ENCODE peak calls at places on chromosome 19, in seven cellular contexts. G is IMR-90, W is foreskin keratinocyte, U is upper lobe of left lung, H is gastrocnemius medialis, O is esophagus muscularis mucosa, Y is kidney. L is an unnamed sample.

GRCh38 chr19:33194884-33195710 is 967 bp downstream of the LRP3 start:
- DNase-seq in G (peak; percentile 48), W (no peak), U (no peak), H (no peak), O (no peak), Y (peak; percentile 79), L (no peak)

GRCh38 chr19:7482584-7483439 is 6.0 kb downstream of the PEX11G start:
- DNase-seq in G (no peak), W (peak; percentile 74), U (peak; percentile 55), H (no peak), O (no peak), Y (no peak), L (no peak)

GRCh38 chr19:33569822-33570221 is 48.2 kb upstream of the PEPD start:
- DNase-seq in G (no peak), W (no peak), U (no peak), H (no peak), O (no peak), Y (no peak), L (no peak)

GRCh38 chr19:54389556-54389955 is 24.8 kb upstream of the LAIR1 start:
- DNase-seq in G (no peak), W (no peak), U (no peak), H (no peak), O (no peak), Y (no peak), L (no peak)

GRCh38 chr19:32550666-32551065 is 30.3 kb upstream of the PDCD5 start:
- DNase-seq in G (no peak), W (no peak), U (no peak), H (no peak), O (no peak), Y (no peak), L (no peak)

GRCh38 chr19:8240274-8241229 is 31.4 kb downstream of the CERS4 start:
- DNase-seq in G (peak; percentile 94), W (peak; percentile 69), U (peak; percentile 95), H (peak; percentile 72), O (peak; percentile 95), Y (peak; percentile 95), L (peak; percentile 87)

GRCh38 chr19:10388957-10389356 is 8.6 kb upstream of the TYK2 start:
- DNase-seq in G (peak; percentile 71), W (peak; percentile 57), U (peak; percentile 88), H (peak; percentile 77), O (peak; percentile 97), Y (peak; percentile 91), L (peak; percentile 91)

GRCh38 chr19:6753178-6754031 is 13.8 kb downstream of the SH2D3A start:
- DNase-seq in G (peak; percentile 15), W (peak; percentile 81), U (peak; percentile 87), H (peak; percentile 87), O (peak; percentile 96), Y (peak; percentile 95), L (peak; percentile 92)

GRCh38 chr19:37551123-37551993 is 43.2 kb downstream of the ZNF571 start:
- DNase-seq in G (peak; percentile 44), W (peak; percentile 75), U (no peak), H (no peak), O (no peak), Y (no peak), L (peak; percentile 55)

GRCh38 chr19:7888145-7888825 is at the start of gene LRRC8E:
- DNase-seq in G (peak; percentile 55), W (no peak), U (peak; percentile 79), H (no peak), O (no peak), Y (peak; percentile 89), L (no peak)

GRCh38 chr19:33402421-33403220 is 29.1 kb downstream of the CEBPG start:
- DNase-seq in G (no peak), W (no peak), U (no peak), H (no peak), O (no peak), Y (peak; percentile 62), L (no peak)

GRCh38 chr19:11578342-11579142 is 1.1 kb upstream of the ACP5 start:
- DNase-seq in G (no peak), W (no peak), U (peak; percentile 86), H (peak; percentile 48), O (no peak), Y (peak; percentile 80), L (peak; percentile 73)

GRCh38 chr19:35030257-35031071 is at the start of gene SCN1B:
- DNase-seq in G (peak; percentile 55), W (peak; percentile 37), U (peak; percentile 62), H (peak; percentile 80), O (no peak), Y (peak; percentile 88), L (peak; percentile 59)

GRCh38 chr19:50897191-50897607 is 14.0 kb downstream of the KLK4 start:
- DNase-seq in G (no peak), W (no peak), U (no peak), H (no peak), O (no peak), Y (no peak), L (no peak)

GRCh38 chr19:19546751-19547162 is 8.7 kb downstream of the CILP2 start:
- DNase-seq in G (no peak), W (no peak), U (no peak), H (no peak), O (no peak), Y (peak; percentile 66), L (no peak)

GRCh38 chr19:21838646-21839045 is 2.7 kb upstream of the ZNF43 start:
- DNase-seq in G (peak; percentile 65), W (no peak), U (no peak), H (no peak), O (no peak), Y (no peak), L (no peak)

GRCh38 chr19:58439576-58440554 is at the start of gene ZNF132:
- DNase-seq in G (peak; percentile 100), W (peak; percentile 99), U (peak; percentile 99), H (peak; percentile 98), O (peak; percentile 99), Y (peak; percentile 99), L (peak; percentile 92)

GRCh38 chr19:540867-541637 is 2.8 kb upstream of the GZMM start:
- DNase-seq in G (no peak), W (no peak), U (no peak), H (no peak), O (no peak), Y (peak; percentile 73), L (no peak)

GRCh38 chr19:55305491-55305890 is 19.6 kb downstream of the TMEM150B start:
- DNase-seq in G (no peak), W (no peak), U (peak; percentile 39), H (peak; percentile 38), O (no peak), Y (no peak), L (peak; percentile 63)

GRCh38 chr19:28932446-28932845 is 280.5 kb downstream of the UQCRFS1 start:
- DNase-seq in G (no peak), W (no peak), U (no peak), H (no peak), O (no peak), Y (no peak), L (no peak)

GRCh38 chr19:51644636-51645271 is 1.9 kb downstream of the SIGLEC14 start:
- DNase-seq in G (no peak), W (no peak), U (no peak), H (no peak), O (no peak), Y (no peak), L (no peak)

GRCh38 chr19:51546650-51547396 is 15.4 kb upstream of the SIGLEC6 start:
- DNase-seq in G (peak; percentile 9), W (no peak), U (no peak), H (no peak), O (no peak), Y (no peak), L (no peak)

GRCh38 chr19:495440-496332 is 600 bp upstream of the MADCAM1 start:
- DNase-seq in G (peak; percentile 39), W (no peak), U (no peak), H (no peak), O (no peak), Y (no peak), L (no peak)

GRCh38 chr19:32336259-32337111 is 8.9 kb upstream of the ZNF507 start:
- DNase-seq in G (peak; percentile 59), W (no peak), U (no peak), H (no peak), O (no peak), Y (no peak), L (no peak)

DNA sequence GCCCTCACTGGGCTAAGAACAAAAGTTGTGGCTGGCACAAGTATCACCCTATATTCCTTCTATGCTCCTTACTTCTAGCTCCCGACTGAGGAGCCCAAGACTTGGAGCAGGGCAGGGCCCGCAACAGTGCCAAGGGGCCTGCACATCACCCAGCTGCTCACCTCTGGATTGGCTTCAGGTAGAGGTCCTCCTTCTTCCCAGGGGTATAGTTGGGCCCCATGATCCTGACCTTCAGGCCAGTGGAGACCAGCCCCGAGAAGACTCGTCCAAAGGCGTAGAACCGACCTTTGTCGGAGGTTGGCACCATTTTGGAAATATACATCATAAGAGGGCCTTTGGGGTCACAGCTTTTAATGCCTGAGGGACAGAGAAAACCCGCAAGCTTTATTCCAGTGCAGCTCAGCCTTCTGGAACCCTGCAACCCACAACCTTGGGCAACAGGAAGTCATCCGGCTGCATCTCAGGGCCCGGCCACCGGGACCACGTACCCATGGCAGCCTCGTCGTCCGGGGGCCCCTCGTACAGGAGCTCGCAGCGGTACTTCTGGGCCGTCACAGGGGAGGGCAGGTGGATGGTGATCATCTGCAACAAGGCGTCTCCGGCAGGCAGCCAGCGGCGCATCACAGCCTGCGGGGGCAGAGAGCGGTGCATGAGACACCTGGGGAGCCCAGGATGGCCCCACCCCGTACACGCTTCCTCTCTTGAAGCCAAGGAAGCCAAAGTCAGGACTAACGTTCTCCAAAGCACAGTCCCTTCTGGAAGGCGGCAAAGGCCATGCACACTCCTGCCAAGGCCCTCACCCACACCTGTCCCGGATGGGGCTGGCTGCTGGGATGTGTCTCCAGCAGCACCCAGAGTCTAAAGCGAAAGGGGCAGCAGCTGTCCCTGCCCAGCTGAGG is 4.7 kb downstream of the EEF2 start:
- DNase-seq in G (no peak), W (no peak), U (no peak), H (no peak), O (no peak), Y (no peak), L (no peak)
- H3K27ac ChIP-seq in G (no peak overlapping the region), W (no peak overlapping the region), U (no peak overlapping the region), H (peak overlapping the region; percentile 100), O (peak overlapping the region; percentile 97), Y (no peak overlapping the region), L (no peak overlapping the region)

GRCh38 chr19:49690073-49690655 is 752 bp upstream of the CPT1C start:
- DNase-seq in G (no peak), W (no peak), U (no peak), H (no peak), O (no peak), Y (peak; percentile 77), L (no peak)
- TF ChIP-seq CTCF in G (no peak), W (no peak), U (no peak), H (no peak), O (no peak), Y (no peak), L (peak; percentile 0)

DNA sequence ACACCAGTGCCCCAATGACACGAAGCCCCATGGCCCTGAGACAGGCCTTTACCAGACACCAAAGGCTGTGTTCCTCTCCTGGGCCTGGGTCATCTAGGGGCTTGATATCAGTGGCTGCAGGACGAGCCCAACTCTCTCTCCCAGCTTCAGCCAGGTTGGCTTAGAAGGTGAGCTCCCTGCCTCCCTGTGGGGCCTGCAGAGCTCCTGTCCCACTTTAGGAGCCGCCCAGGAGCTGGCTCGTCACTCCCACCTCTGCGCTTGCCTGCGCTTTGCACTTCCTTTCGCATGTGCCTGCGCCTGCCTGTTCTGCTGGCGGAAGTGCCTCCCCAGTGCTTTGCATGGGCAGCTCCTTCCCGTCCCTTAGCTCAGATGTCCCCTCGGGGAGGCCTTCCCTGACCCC is 4.9 kb downstream of the CALM3 start:
- DNase-seq in G (no peak), W (peak; percentile 23), U (no peak), H (no peak), O (no peak), Y (peak; percentile 44), L (no peak)
- H3K4me1 ChIP-seq in G (peaks cover 15% of the 10 kb centered on the region), W (peaks cover 10% of the 10 kb centered on the region), U (peaks cover 27% of the 10 kb centered on the region), H (peaks cover 38% of the 10 kb centered on the region), O (peaks cover 54% of the 10 kb centered on the region), Y (peaks cover 20% of the 10 kb centered on the region), L (no peaks in the 10 kb centered on the region)

GRCh38 chr19:45443462-45444317 is 20.0 kb upstream of the ERCC1 start:
- DNase-seq in G (peak; percentile 82), W (peak; percentile 88), U (peak; percentile 99), H (peak; percentile 96), O (peak; percentile 97), Y (peak; percentile 99), L (peak; percentile 99)
- H3K27ac ChIP-seq in G (peak overlapping the region; percentile 71), W (peak overlapping the region; percentile 63), U (peak overlapping the region; percentile 93), H (peak overlapping the region; percentile 92), O (peak overlapping the region; percentile 96), Y (peak overlapping the region; percentile 80), L (peak overlapping the region; percentile 94)